ENCODE peak calls at places on chromosome 3, in ten cellular contexts. D is brain microvascular endothelial cell; T is activated T-cell treated with anti-CD3 and anti-CD28 coated beads for 4 hours; A is stimulated activated naive CD8-positive, alpha-beta T cell treated with anti-CD3 and anti-CD28 coated beads, Interleukin-15, Interleukin-2, amounts not matched to agents 100 U/mL and 50 U/mL, for 24 hours; E is B cell; C is activated T-helper 2 cell treated with anti-CD3 and anti-CD28 coated beads, Interferon-gamma antibody, Interleukin-2, Interleukin-4, amounts not matched to agents 10 μg/mL and 5 μg/mL and 100 μg/mL, durations not matched to agents 14 hours and 24 hours and 36 hours; K is activated CD8-positive, alpha-beta memory T cell treated with anti-CD3 and anti-CD28 coated beads for 48 hours; H is posterior vena cava; Y is germinal center; J is SW480. L is an unnamed sample.

GRCh38 chr3:126419886-126420786 is 25.4 kb downstream of the CFAP100 start:
- DNase-seq in D (no peak), T (no peak), A (no peak), E (peak), C (no peak), K (no peak), H (peak), Y (no peak), J (peak), L (peak)

GRCh38 chr3:31172336-31172735 is 277.9 kb upstream of the GADL1 start:
- DNase-seq in D (no peak), T (no peak), A (no peak), E (no peak), C (no peak), K (no peak), H (no peak), Y (no peak), J (no peak), L (no peak)

GRCh38 chr3:124035463-124036121 is 43.7 kb upstream of the ROPN1 start:
- DNase-seq in D (no peak), T (no peak), A (no peak), E (no peak), C (no peak), K (no peak), H (no peak), Y (no peak), J (no peak), L (no peak)

GRCh38 chr3:64625381-64625780 is 62.4 kb downstream of the ADAMTS9 start:
- DNase-seq in D (no peak), T (no peak), A (no peak), E (no peak), C (no peak), K (no peak), H (no peak), Y (no peak), J (no peak), L (no peak)

GRCh38 chr3:120022729-120023128 is 71.5 kb downstream of the GSK3B start:
- DNase-seq in D (peak), T (no peak), A (no peak), E (no peak), C (no peak), K (no peak), H (no peak), Y (no peak), J (no peak), L (no peak)

GRCh38 chr3:27326211-27326948 is 42.8 kb downstream of the NEK10 start:
- DNase-seq in D (peak), T (no peak), A (no peak), E (no peak), C (no peak), K (no peak), H (no peak), Y (no peak), J (no peak), L (no peak)

GRCh38 chr3:123816673-123817207 is 67.4 kb downstream of the MYLK start:
- DNase-seq in D (peak), T (no peak), A (no peak), E (no peak), C (no peak), K (no peak), H (no peak), Y (no peak), J (no peak), L (peak)

GRCh38 chr3:101813817-101814440 is 34.9 kb downstream of the NXPE3 start:
- DNase-seq in D (no peak), T (no peak), A (no peak), E (no peak), C (no peak), K (no peak), H (no peak), Y (peak), J (peak), L (peak)

GRCh38 chr3:125039041-125039896 is 16.5 kb downstream of the HEG1 start:
- DNase-seq in D (no peak), T (no peak), A (no peak), E (no peak), C (no peak), K (no peak), H (no peak), Y (no peak), J (no peak), L (no peak)

GRCh38 chr3:158097571-158098553 is 8.4 kb downstream of the SHOX2 start:
- DNase-seq in D (peak), T (peak), A (peak), E (peak), C (peak), K (no peak), H (peak), Y (peak), J (peak), L (peak)

GRCh38 chr3:17800232-17800631 is 57.8 kb upstream of the TBC1D5 start:
- DNase-seq in D (peak), T (no peak), A (no peak), E (no peak), C (no peak), K (no peak), H (no peak), Y (no peak), J (no peak), L (peak)

GRCh38 chr3:123642957-123643330 is 58.1 kb upstream of the HACD2 start:
- DNase-seq in D (no peak), T (no peak), A (no peak), E (no peak), C (no peak), K (no peak), H (no peak), Y (no peak), J (no peak), L (no peak)

GRCh38 chr3:63467392-63467791 is 185.1 kb upstream of the SNTN start:
- DNase-seq in D (no peak), T (no peak), A (no peak), E (no peak), C (no peak), K (no peak), H (no peak), Y (no peak), J (no peak), L (no peak)

GRCh38 chr3:150956376-150956775 is 16.2 kb downstream of the CLRN1 start:
- DNase-seq in D (peak), T (no peak), A (no peak), E (no peak), C (no peak), K (no peak), H (no peak), Y (no peak), J (no peak), L (peak)

GRCh38 chr3:65130782-65131181 is 443.0 kb upstream of the ADAMTS9 start:
- DNase-seq in D (no peak), T (no peak), A (no peak), E (no peak), C (no peak), K (no peak), H (no peak), Y (no peak), J (no peak), L (peak)

GRCh38 chr3:46849098-46849631 is 14.1 kb downstream of the MYL3 start:
- DNase-seq in D (no peak), T (no peak), A (no peak), E (no peak), C (no peak), K (no peak), H (peak), Y (no peak), J (no peak), L (no peak)

L was measured in kidney tubule cell.